ENCODE peak calls at places on chromosomes 7 and 10, in five cellular contexts. Z is renal cortical epithelial cell; T is GM13977; Y is stromal cell of bone marrow; U is activated T-helper 1 cell treated with anti-CD3 and anti-CD28 coated beads, Interleukin-2, amount 50 U/mL, for 16 hours. J is an unnamed sample.

GRCh38 chr7:117011419-117012260 is 58.3 kb downstream of the ST7 start:
- DNase-seq in Y (no peak), U (no peak), T (peak), Z (no peak), J (no peak)

GRCh38 chr7:112182749-112183148 is 23.4 kb downstream of the DOCK4 start:
- DNase-seq in T (no peak), U (no peak), Y (no peak), Z (no peak), J (no peak)

GRCh38 chr7:2193575-2194305 is 39.0 kb downstream of the MAD1L1 start:
- DNase-seq in U (no peak), Y (no peak), Z (no peak), T (no peak), J (no peak)

GRCh38 chr10:125840406-125840805 is 17.1 kb downstream of the BCCIP start:
- DNase-seq in Z (no peak), Y (no peak), T (no peak), U (no peak), J (no peak)

GRCh38 chr10:107546986-107547385 is 382.5 kb upstream of the SORCS1 start:
- DNase-seq in T (no peak), U (no peak), Y (no peak), Z (no peak), J (no peak)

GRCh38 chr7:115533785-115534184 is 496.8 kb downstream of the TFEC start:
- DNase-seq in Y (no peak), T (no peak), Z (peak), U (no peak), J (no peak)

GRCh38 chr7:1741246-1741645 is 71.2 kb downstream of the ELFN1 start:
- DNase-seq in Y (no peak), T (no peak), Z (no peak), U (no peak), J (no peak)

GRCh38 chr10:45008524-45009161 is 7.9 kb downstream of the ZNF22 start:
- DNase-seq in T (peak), Z (peak), Y (peak), U (no peak), J (no peak)

GRCh38 chr7:36191292-36191920 is 38.4 kb downstream of the EEPD1 start:
- DNase-seq in U (no peak), Z (no peak), T (no peak), Y (no peak), J (no peak)

GRCh38 chr7:1357601-1358271 is 101.5 kb downstream of the MICALL2 start:
- DNase-seq in T (no peak), U (no peak), Z (no peak), Y (no peak), J (no peak)

GRCh38 chr7:45021604-45022296 is 21.7 kb downstream of the CCM2 start:
- DNase-seq in Z (peak), U (no peak), Y (no peak), T (no peak), J (no peak)

GRCh38 chr7:128835790-128836641 is 5.8 kb downstream of the FLNC start:
- DNase-seq in Z (no peak), U (no peak), T (peak), Y (no peak), J (no peak)